ENCODE peak calls at places on chromosomes 5 and 9, in five cellular contexts. W is IMR-90, V is H7, Z is transverse colon, A is aorta. L is an unnamed sample. For H3K36me3, the result is how much of the 10 kb centered on the place peaks cover.

GRCh38 chr5:139765409-139766217 is 30.0 kb upstream of the PSD2 start:
- DNase-seq in W (peak), V (peak), Z (peak), A (peak), L (peak)

GRCh38 chr9:15087031-15087417 is 176.8 kb upstream of the FREM1 start:
- DNase-seq in W (peak), V (no peak), Z (no peak), A (no peak), L (no peak)

GRCh38 chr5:164687391-164687790 is 1182.0 kb downstream of the MAT2B start:
- DNase-seq in W (no peak), V (no peak), Z (no peak), A (no peak), L (no peak)

GRCh38 chr9:81671880-81672280 is 17.5 kb downstream of the TLE1 start:
- DNase-seq in W (peak), V (no peak), Z (peak), A (peak), L (peak)

GRCh38 chr5:43661102-43661501 is 58.1 kb downstream of the NNT start:
- DNase-seq in W (peak), V (peak), Z (no peak), A (no peak), L (no peak)

GRCh38 chr5:137084016-137084415 is 415.1 kb downstream of the SPOCK1 start:
- DNase-seq in W (no peak), V (no peak), Z (no peak), A (no peak), L (no peak)

GRCh38 chr5:145718956-145719355 is 116.2 kb downstream of the PRELID2 start:
- DNase-seq in W (peak), V (no peak), Z (no peak), A (no peak), L (no peak)

GRCh38 chr5:146904890-146905289 is 26.3 kb upstream of the PPP2R2B start:
- DNase-seq in W (no peak), V (no peak), Z (no peak), A (no peak), L (no peak)

GRCh38 chr9:70043285-70043684 is 363 bp upstream of the MAMDC2 start:
- DNase-seq in W (no peak), V (peak), Z (no peak), A (no peak), L (no peak)

GRCh38 chr9:12730952-12731351 is 37.8 kb downstream of the TYRP1 start:
- DNase-seq in W (no peak), V (no peak), Z (no peak), A (no peak), L (no peak)

GRCh38 chr5:16957305-16958165 is 21.4 kb upstream of the MYO10 start:
- DNase-seq in W (peak), V (no peak), Z (no peak), A (no peak), L (no peak)

GRCh38 chr5:56829137-56829536 is 13.8 kb downstream of the MAP3K1 start:
- DNase-seq in W (peak), V (no peak), Z (peak), A (no peak), L (no peak)

GRCh38 chr9:6567140-6567591 is 78.4 kb downstream of the GLDC start:
- DNase-seq in W (peak), V (no peak), Z (no peak), A (no peak), L (no peak)

GRCh38 chr5:30572279-30572678 is 621.2 kb upstream of the CDH6 start:
- DNase-seq in W (no peak), V (no peak), Z (no peak), A (no peak), L (no peak)

GRCh38 chr9:111599092-111599947 is at the start of gene PTGR1:
- DNase-seq in W (peak), V (peak), Z (peak), A (peak), L (peak)

GRCh38 chr5:57307516-57307915 is 133.7 kb downstream of the GPBP1 start:
- DNase-seq in W (no peak), V (no peak), Z (no peak), A (no peak), L (no peak)

GRCh38 chr5:133229931-133230664 is 178.3 kb downstream of the HSPA4 start:
- DNase-seq in W (peak), V (peak), Z (no peak), A (no peak), L (no peak)

GRCh38 chr5:170076211-170076610 is 29.5 kb upstream of the FOXI1 start:
- DNase-seq in W (no peak), V (no peak), Z (no peak), A (no peak), L (no peak)

GRCh38 chr9:22657713-22658112 is 211.1 kb downstream of the DMRTA1 start:
- DNase-seq in W (no peak), V (no peak), Z (no peak), A (no peak), L (no peak)

GRCh38 chr9:135504262-135505229 is 4.1 kb downstream of the MRPS2 start:
- DNase-seq in W (peak), V (peak), Z (peak), A (peak), L (peak)

GRCh38 chr9:78669591-78669990 is 372.7 kb downstream of the PSAT1 start:
- DNase-seq in W (peak), V (no peak), Z (no peak), A (no peak), L (no peak)

GRCh38 chr5:73974871-73975351 is 348.9 kb downstream of the ARHGEF28 start:
- DNase-seq in W (no peak), V (no peak), Z (no peak), A (no peak), L (no peak)

GRCh38 chr5:97629281-97629680 is 446.2 kb upstream of the RIOK2 start:
- DNase-seq in W (peak), V (no peak), Z (no peak), A (peak), L (no peak)

GRCh38 chr5:50958852-50959457 is 292.5 kb downstream of the PARP8 start:
- DNase-seq in W (peak), V (peak), Z (no peak), A (no peak), L (no peak)

GRCh38 chr9:29751220-29751619 is 2177.9 kb upstream of the C9orf72 start:
- DNase-seq in W (no peak), V (no peak), Z (no peak), A (no peak), L (no peak)

GRCh38 chr9:90432951-90433350 is 209.7 kb downstream of the DIRAS2 start:
- DNase-seq in W (no peak), V (no peak), Z (no peak), A (no peak), L (no peak)

GRCh38 chr5:174065528-174066189 is 20.2 kb downstream of the NSG2 start:
- DNase-seq in W (no peak), V (no peak), Z (no peak), A (no peak), L (no peak)

GRCh38 chr5:168693883-168694282 is 114.7 kb upstream of the PANK3 start:
- DNase-seq in W (no peak), V (no peak), Z (no peak), A (no peak), L (no peak)

GRCh38 chr9:131815971-131816873 is 76.3 kb upstream of the RAPGEF1 start:
- DNase-seq in W (no peak), V (peak), Z (no peak), A (no peak), L (no peak)

GRCh38 chr5:38330207-38330606 is 71.8 kb downstream of the EGFLAM start:
- DNase-seq in W (no peak), V (no peak), Z (no peak), A (no peak), L (no peak)

GRCh38 chr9:33329996-33330395 is 39.7 kb downstream of the NFX1 start:
- DNase-seq in W (peak), V (no peak), Z (peak), A (no peak), L (no peak)

GRCh38 chr9:34590376-34591090 is 1.0 kb upstream of the CNTFR start:
- DNase-seq in W (no peak), V (peak), Z (peak), A (peak), L (no peak)

GRCh38 chr5:163005949-163006348 is 431.4 kb upstream of the CCNG1 start:
- DNase-seq in W (no peak), V (peak), Z (no peak), A (no peak), L (no peak)

GRCh38 chr9:104970588-104970987 is 42.6 kb upstream of the ABCA1 start:
- DNase-seq in W (peak), V (no peak), Z (no peak), A (no peak), L (no peak)

GRCh38 chr5:10562202-10563131 is 1.4 kb upstream of the ANKRD33B start:
- DNase-seq in W (peak), V (peak), Z (no peak), A (no peak), L (no peak)

GRCh38 chr5:124990723-124991122 is 244.3 kb upstream of the ZNF608 start:
- DNase-seq in W (no peak), V (no peak), Z (peak), A (no peak), L (no peak)
- H3K36me3 ChIP-seq in W (under half), V (under half), Z (under half), A (under half), L (under half)

GRCh38 chr5:18744441-18744840 is 1110.2 kb downstream of the TAF11L14 start:
- DNase-seq in W (no peak), V (no peak), Z (no peak), A (no peak), L (no peak)

GRCh38 chr5:18742830-18743229 is 1108.6 kb downstream of the TAF11L14 start:
- DNase-seq in W (no peak), V (no peak), Z (no peak), A (no peak), L (no peak)

GRCh38 chr5:18744990-18745590 is 1110.8 kb downstream of the TAF11L14 start:
- DNase-seq in W (no peak), V (no peak), Z (peak), A (no peak), L (no peak)

GRCh38 chr5:18745591-18745987 is 1111.3 kb downstream of the TAF11L14 start:
- DNase-seq in W (no peak), V (no peak), Z (peak), A (no peak), L (no peak)

GRCh38 chr5:18745988-18746615 is 1111.8 kb downstream of the TAF11L14 start:
- DNase-seq in W (no peak), V (no peak), Z (peak), A (no peak), L (no peak)
- H3K4me3 ChIP-seq in W (no peak), V (no peak), Z (peak), A (no peak), L (peak)

DNA sequence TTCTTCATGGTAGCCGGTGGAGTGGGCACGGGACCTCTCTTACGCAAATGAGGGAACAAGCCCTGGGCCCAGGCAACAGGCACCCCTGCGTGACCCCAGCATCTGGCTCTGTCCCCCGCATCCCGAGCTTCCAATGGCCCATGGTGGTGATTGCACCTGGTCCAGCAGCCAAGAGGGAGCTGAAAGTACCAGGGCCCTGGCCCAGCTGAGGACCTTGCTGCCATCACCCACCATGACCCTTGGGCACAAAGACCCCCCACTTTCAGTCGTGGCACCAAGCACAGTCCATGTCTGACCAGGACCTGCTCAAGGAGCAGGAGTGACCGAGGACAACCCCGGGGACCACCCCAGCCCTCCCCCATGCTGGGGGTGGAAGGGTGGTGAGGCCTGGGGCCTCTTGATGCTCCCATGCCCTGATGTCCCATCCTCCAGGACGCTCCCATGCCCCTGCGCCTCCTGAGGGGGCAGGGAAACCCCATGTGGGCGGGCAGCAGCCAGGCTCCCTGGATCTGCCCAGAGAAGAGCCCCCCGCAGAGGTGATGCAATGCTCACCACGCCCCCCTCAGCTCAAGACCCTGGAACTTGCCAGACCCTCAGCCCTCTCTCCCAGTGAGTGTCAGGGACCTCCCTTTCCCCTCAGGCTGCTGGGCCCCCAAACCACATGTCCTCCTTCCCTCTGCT is 123.9 kb downstream of the ADAMTS2 start:
- DNase-seq in W (no peak), V (peak), Z (no peak), A (peak), L (no peak)
- H3K36me3 ChIP-seq in W (under half), V (under half), Z (under half), A (under half), L (under half)

DNA sequence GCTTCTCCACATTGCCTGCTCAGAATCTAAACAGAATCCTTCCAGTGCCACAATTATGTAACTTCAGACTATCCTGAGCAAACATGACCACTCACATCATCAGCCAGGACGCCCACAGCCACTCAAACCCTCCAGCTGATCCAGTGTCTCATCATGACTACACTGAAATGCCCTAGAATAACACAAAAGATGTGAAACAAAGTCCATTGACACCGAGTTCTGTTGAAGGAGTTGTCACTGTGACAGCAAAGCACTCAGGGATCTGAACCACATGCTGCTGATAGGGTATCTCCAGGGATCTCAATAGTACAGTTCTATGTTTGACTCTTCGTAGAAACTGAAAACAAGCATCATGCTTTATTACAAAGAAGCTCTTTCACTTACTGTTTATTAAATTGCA is 150.2 kb downstream of the GABBR2 start:
- DNase-seq in W (peak), V (no peak), Z (no peak), A (no peak), L (no peak)
- H3K4me3 ChIP-seq in W (no peak), V (no peak), Z (no peak), A (no peak), L (no peak)

DNA sequence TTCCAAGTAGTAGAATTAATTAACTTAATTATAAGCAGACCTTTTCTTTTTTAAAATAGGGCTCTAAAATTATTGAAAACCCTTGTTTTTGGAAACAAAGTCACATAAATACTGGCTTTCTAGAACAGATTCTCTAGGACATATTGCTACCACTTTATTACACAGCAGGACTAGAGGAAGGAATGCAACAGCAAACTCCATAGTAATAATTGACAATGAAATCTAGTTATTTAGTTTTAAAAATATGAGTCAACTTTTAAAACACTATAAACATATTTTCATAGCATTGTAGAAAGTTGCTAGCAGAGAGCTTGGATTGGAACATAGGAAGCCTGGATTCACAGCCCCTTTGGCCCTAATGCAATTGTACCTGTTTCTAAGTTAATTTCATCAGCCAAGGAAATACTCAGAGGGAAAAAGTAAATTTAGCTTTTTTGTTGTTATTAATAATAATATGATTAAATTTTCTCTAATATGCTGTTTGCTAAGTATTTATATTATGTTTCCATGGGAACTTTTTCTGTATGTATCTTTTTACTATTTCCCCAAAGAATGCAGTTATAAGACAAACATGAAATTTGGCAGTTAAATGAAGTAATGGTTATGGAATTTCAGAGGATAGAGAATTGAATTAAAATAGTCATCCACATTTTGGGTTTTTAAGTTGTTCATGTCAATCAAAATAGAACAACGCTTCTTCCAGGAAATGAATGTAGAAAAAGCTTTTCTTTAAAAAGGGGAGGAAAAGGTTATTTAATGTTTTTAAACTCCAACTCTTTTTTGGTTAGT is 45.6 kb downstream of the VCAN start:
- DNase-seq in W (peak), V (no peak), Z (no peak), A (no peak), L (no peak)
- H3K36me3 ChIP-seq in W (under half), V (under half), Z (under half), A (under half), L (under half)